ENCODE peak calls at places on chromosomes 4 and X, in ten cellular contexts. One of them, this sample, is unnamed.

GRCh38 chrX:23276475-23276874 is 58.2 kb upstream of the PTCHD1 start:
- DNase-seq in osteocyte: no peak
- DNase-seq in stimulated activated CD4-positive, alpha-beta T cell treated with anti-CD3 and anti-CD28 coated beads, Interleukin-4, amount 100 ng/mL, for 1 hour: no peak
- DNase-seq in CD8-positive, alpha-beta T cell: no peak
- DNase-seq in fibroblast of the aortic adventitia: no peak
- DNase-seq in AG08395: no peak
- DNase-seq in BE2C: no peak
- DNase-seq in uterus: no peak
- DNase-seq in GM06990: no peak
- DNase-seq in HEK293T: no peak
- DNase-seq in this sample: no peak

GRCh38 chr4:149584703-149585102 is 230.9 kb downstream of the IQCM start:
- DNase-seq in CD8-positive, alpha-beta T cell: no peak
- DNase-seq in BE2C: no peak
- DNase-seq in stimulated activated CD4-positive, alpha-beta T cell treated with anti-CD3 and anti-CD28 coated beads, Interleukin-4, amount 100 ng/mL, for 1 hour: no peak
- DNase-seq in uterus: no peak
- DNase-seq in GM06990: no peak
- DNase-seq in osteocyte: no peak
- DNase-seq in fibroblast of the aortic adventitia: no peak
- DNase-seq in AG08395: no peak
- DNase-seq in HEK293T: peak; percentile 6
- DNase-seq in this sample: no peak

GRCh38 chrX:136268051-136269048 is 17.1 kb upstream of the MAP7D3 start:
- DNase-seq in GM06990: peak; percentile 20
- DNase-seq in AG08395: peak; percentile 40
- DNase-seq in stimulated activated CD4-positive, alpha-beta T cell treated with anti-CD3 and anti-CD28 coated beads, Interleukin-4, amount 100 ng/mL, for 1 hour: peak; percentile 20
- DNase-seq in HEK293T: peak; percentile 63
- DNase-seq in uterus: peak; percentile 39
- DNase-seq in CD8-positive, alpha-beta T cell: peak; percentile 45
- DNase-seq in BE2C: peak; percentile 45
- DNase-seq in fibroblast of the aortic adventitia: peak; percentile 59
- DNase-seq in osteocyte: no peak
- DNase-seq in this sample: peak; percentile 29

GRCh38 chr4:145731026-145731425 is 51.1 kb downstream of the C4orf51 start:
- DNase-seq in fibroblast of the aortic adventitia: peak; percentile 45
- DNase-seq in BE2C: peak; percentile 16
- DNase-seq in stimulated activated CD4-positive, alpha-beta T cell treated with anti-CD3 and anti-CD28 coated beads, Interleukin-4, amount 100 ng/mL, for 1 hour: no peak
- DNase-seq in HEK293T: no peak
- DNase-seq in uterus: no peak
- DNase-seq in GM06990: no peak
- DNase-seq in osteocyte: no peak
- DNase-seq in CD8-positive, alpha-beta T cell: no peak
- DNase-seq in AG08395: no peak
- DNase-seq in this sample: no peak

GRCh38 chrX:1248381-1249061 is 20.1 kb upstream of the CSF2RA start:
- DNase-seq in BE2C: no peak
- DNase-seq in HEK293T: peak; percentile 32
- DNase-seq in AG08395: no peak
- DNase-seq in osteocyte: no peak
- DNase-seq in stimulated activated CD4-positive, alpha-beta T cell treated with anti-CD3 and anti-CD28 coated beads, Interleukin-4, amount 100 ng/mL, for 1 hour: peak; percentile 32
- DNase-seq in CD8-positive, alpha-beta T cell: no peak
- DNase-seq in uterus: no peak
- DNase-seq in GM06990: no peak
- DNase-seq in fibroblast of the aortic adventitia: no peak
- DNase-seq in this sample: peak; percentile 53

GRCh38 chr4:90357117-90357710 is 230.0 kb downstream of the CCSER1 start:
- DNase-seq in fibroblast of the aortic adventitia: peak; percentile 84
- DNase-seq in osteocyte: no peak
- DNase-seq in stimulated activated CD4-positive, alpha-beta T cell treated with anti-CD3 and anti-CD28 coated beads, Interleukin-4, amount 100 ng/mL, for 1 hour: no peak
- DNase-seq in AG08395: peak; percentile 3
- DNase-seq in HEK293T: peak; percentile 26
- DNase-seq in BE2C: no peak
- DNase-seq in CD8-positive, alpha-beta T cell: no peak
- DNase-seq in uterus: no peak
- DNase-seq in GM06990: no peak
- DNase-seq in this sample: no peak

GRCh38 chr4:116005806-116006088 is 892.3 kb upstream of the NDST4 start:
- DNase-seq in BE2C: no peak
- DNase-seq in HEK293T: no peak
- DNase-seq in fibroblast of the aortic adventitia: no peak
- DNase-seq in uterus: no peak
- DNase-seq in CD8-positive, alpha-beta T cell: no peak
- DNase-seq in AG08395: no peak
- DNase-seq in GM06990: no peak
- DNase-seq in osteocyte: no peak
- DNase-seq in stimulated activated CD4-positive, alpha-beta T cell treated with anti-CD3 and anti-CD28 coated beads, Interleukin-4, amount 100 ng/mL, for 1 hour: no peak
- DNase-seq in this sample: no peak

GRCh38 chr4:168059251-168059650 is 33.1 kb upstream of the ANXA10 start:
- DNase-seq in CD8-positive, alpha-beta T cell: no peak
- DNase-seq in fibroblast of the aortic adventitia: peak; percentile 76
- DNase-seq in stimulated activated CD4-positive, alpha-beta T cell treated with anti-CD3 and anti-CD28 coated beads, Interleukin-4, amount 100 ng/mL, for 1 hour: no peak
- DNase-seq in osteocyte: no peak
- DNase-seq in uterus: no peak
- DNase-seq in HEK293T: no peak
- DNase-seq in BE2C: no peak
- DNase-seq in AG08395: no peak
- DNase-seq in GM06990: no peak
- DNase-seq in this sample: no peak

GRCh38 chrX:103101280-103102042 is 8.5 kb upstream of the NXF3 start:
- DNase-seq in CD8-positive, alpha-beta T cell: no peak
- DNase-seq in AG08395: no peak
- DNase-seq in fibroblast of the aortic adventitia: peak; percentile 7
- DNase-seq in stimulated activated CD4-positive, alpha-beta T cell treated with anti-CD3 and anti-CD28 coated beads, Interleukin-4, amount 100 ng/mL, for 1 hour: no peak
- DNase-seq in HEK293T: no peak
- DNase-seq in GM06990: no peak
- DNase-seq in BE2C: peak; percentile 19
- DNase-seq in osteocyte: peak; percentile 34
- DNase-seq in uterus: no peak
- DNase-seq in this sample: no peak

GRCh38 chrX:121755541-121755940 is 708.1 kb downstream of the GLUD2 start:
- DNase-seq in osteocyte: no peak
- DNase-seq in GM06990: no peak
- DNase-seq in BE2C: no peak
- DNase-seq in fibroblast of the aortic adventitia: peak; percentile 2
- DNase-seq in CD8-positive, alpha-beta T cell: no peak
- DNase-seq in HEK293T: no peak
- DNase-seq in stimulated activated CD4-positive, alpha-beta T cell treated with anti-CD3 and anti-CD28 coated beads, Interleukin-4, amount 100 ng/mL, for 1 hour: no peak
- DNase-seq in uterus: no peak
- DNase-seq in AG08395: no peak
- DNase-seq in this sample: no peak

GRCh38 chr4:177264788-177265422 is 44.8 kb upstream of the NEIL3 start:
- DNase-seq in fibroblast of the aortic adventitia: no peak
- DNase-seq in uterus: no peak
- DNase-seq in osteocyte: no peak
- DNase-seq in HEK293T: no peak
- DNase-seq in stimulated activated CD4-positive, alpha-beta T cell treated with anti-CD3 and anti-CD28 coated beads, Interleukin-4, amount 100 ng/mL, for 1 hour: no peak
- DNase-seq in CD8-positive, alpha-beta T cell: no peak
- DNase-seq in BE2C: no peak
- DNase-seq in AG08395: no peak
- DNase-seq in GM06990: no peak
- DNase-seq in this sample: no peak

GRCh38 chr4:39770471-39770870 is 72.5 kb downstream of the UBE2K start:
- DNase-seq in AG08395: no peak
- DNase-seq in stimulated activated CD4-positive, alpha-beta T cell treated with anti-CD3 and anti-CD28 coated beads, Interleukin-4, amount 100 ng/mL, for 1 hour: no peak
- DNase-seq in uterus: no peak
- DNase-seq in osteocyte: peak; percentile 84
- DNase-seq in fibroblast of the aortic adventitia: no peak
- DNase-seq in BE2C: no peak
- DNase-seq in GM06990: no peak
- DNase-seq in CD8-positive, alpha-beta T cell: no peak
- DNase-seq in HEK293T: no peak
- DNase-seq in this sample: no peak

GRCh38 chr4:8556341-8557150 is 23.6 kb upstream of the GPR78 start:
- DNase-seq in CD8-positive, alpha-beta T cell: no peak
- DNase-seq in AG08395: peak; percentile 38
- DNase-seq in uterus: no peak
- DNase-seq in osteocyte: no peak
- DNase-seq in GM06990: no peak
- DNase-seq in fibroblast of the aortic adventitia: no peak
- DNase-seq in stimulated activated CD4-positive, alpha-beta T cell treated with anti-CD3 and anti-CD28 coated beads, Interleukin-4, amount 100 ng/mL, for 1 hour: no peak
- DNase-seq in BE2C: no peak
- DNase-seq in HEK293T: no peak
- DNase-seq in this sample: no peak

GRCh38 chrX:30713061-30713525 is 59.9 kb downstream of the GK start:
- DNase-seq in AG08395: peak; percentile 58
- DNase-seq in BE2C: peak; percentile 60
- DNase-seq in osteocyte: no peak
- DNase-seq in HEK293T: peak; percentile 53
- DNase-seq in stimulated activated CD4-positive, alpha-beta T cell treated with anti-CD3 and anti-CD28 coated beads, Interleukin-4, amount 100 ng/mL, for 1 hour: peak; percentile 43
- DNase-seq in uterus: peak; percentile 17
- DNase-seq in fibroblast of the aortic adventitia: peak; percentile 78
- DNase-seq in GM06990: peak; percentile 62
- DNase-seq in CD8-positive, alpha-beta T cell: peak; percentile 35
- DNase-seq in this sample: peak; percentile 62

GRCh38 chrX:154123241-154124219 is 20.5 kb upstream of the OPN1LW start:
- DNase-seq in GM06990: no peak
- DNase-seq in fibroblast of the aortic adventitia: no peak
- DNase-seq in osteocyte: no peak
- DNase-seq in BE2C: peak; percentile 27
- DNase-seq in CD8-positive, alpha-beta T cell: peak; percentile 38
- DNase-seq in HEK293T: no peak
- DNase-seq in stimulated activated CD4-positive, alpha-beta T cell treated with anti-CD3 and anti-CD28 coated beads, Interleukin-4, amount 100 ng/mL, for 1 hour: peak; percentile 7
- DNase-seq in uterus: no peak
- DNase-seq in AG08395: no peak
- DNase-seq in this sample: no peak